ENCODE peak calls at places on chromosomes 12 and 14, in nine cellular contexts. F, E, B, G, Y, I, X, S and N are unnamed samples.

GRCh38 chr12:104618691-104619090 is 161.9 kb downstream of the CHST11 start:
- DNase-seq in F (no peak), I (no peak), E (no peak), B (no peak), Y (no peak), G (no peak), S (no peak), X (no peak), N (no peak)

GRCh38 chr14:88987516-88987915 is 163.1 kb downstream of the TTC8 start:
- DNase-seq in B (no peak), X (no peak), E (no peak), G (no peak), I (peak; percentile 35), F (no peak), S (no peak), Y (no peak), N (no peak)

GRCh38 chr12:109156036-109156435 is 39.6 kb downstream of the ACACB start:
- DNase-seq in S (no peak), F (peak; percentile 50), Y (no peak), B (no peak), I (no peak), G (no peak), E (no peak), X (peak; percentile 31), N (no peak)

GRCh38 chr12:54000105-54000773 is at the start of gene HOXC9:
- DNase-seq in X (peak; percentile 85), E (peak; percentile 74), G (no peak), S (no peak), F (no peak), I (no peak), B (no peak), Y (no peak), N (no peak)

GRCh38 chr12:53451661-53452158 is at the start of gene PCBP2:
- DNase-seq in F (peak; percentile 99), X (peak; percentile 100), I (peak; percentile 99), E (peak; percentile 100), S (peak; percentile 98), B (peak; percentile 100), G (peak; percentile 100), Y (peak; percentile 97), N (peak; percentile 98)

GRCh38 chr12:131408036-131408365 is 302.9 kb upstream of the SFSWAP start:
- DNase-seq in S (no peak), I (no peak), X (no peak), G (no peak), Y (no peak), F (no peak), B (no peak), E (no peak), N (no peak)

GRCh38 chr14:72544615-72545387 is 349.1 kb downstream of the DPF3 start:
- DNase-seq in Y (no peak), E (no peak), B (no peak), I (no peak), S (no peak), X (peak; percentile 91), F (no peak), G (no peak), N (no peak)

GRCh38 chr12:12723147-12723680 is 6.0 kb downstream of the CDKN1B start:
- DNase-seq in B (peak; percentile 37), I (no peak), E (no peak), F (no peak), S (no peak), X (no peak), Y (no peak), G (peak; percentile 32), N (no peak)

DNA sequence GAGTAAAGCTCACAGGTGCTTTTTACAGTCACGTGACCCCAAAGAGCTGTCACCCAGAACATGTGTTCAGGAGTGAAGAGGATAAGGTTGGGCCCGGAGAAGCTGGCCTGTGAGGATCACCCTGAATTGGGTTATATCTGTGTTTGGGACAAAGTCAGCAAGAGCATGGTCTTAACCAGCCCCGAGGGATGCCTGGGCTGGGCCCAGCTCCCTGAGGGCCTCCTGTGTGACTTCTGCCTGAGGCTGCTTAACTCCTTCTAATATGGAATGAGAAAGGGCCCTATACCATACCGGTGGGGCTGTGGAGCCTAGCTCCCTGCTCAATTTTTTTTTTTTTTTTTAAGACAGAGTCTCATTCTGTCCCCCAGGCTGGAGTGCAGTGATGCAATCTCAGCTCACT is 2.5 kb downstream of the CDCA4 start:
- DNase-seq in F (no peak), E (no peak), X (no peak), Y (no peak), G (no peak), B (no peak), S (no peak), I (no peak), N (no peak)
- H3K4me3 ChIP-seq in F (no peak overlapping the region), E (no peak overlapping the region), X (no peak overlapping the region), Y (no peak overlapping the region), G (no peak overlapping the region), B (no peak overlapping the region), S (peak overlapping the region; percentile 88), I (no peak overlapping the region), N (peak overlapping the region; percentile 69)

GRCh38 chr12:46453428-46453827 is 80.9 kb upstream of the SLC38A2 start:
- DNase-seq in I (no peak), F (no peak), Y (no peak), B (no peak), X (no peak), E (no peak), G (no peak), S (no peak), N (no peak)
- H3K4me3 ChIP-seq in I (no peak overlapping the region), F (no peak overlapping the region), Y (no peak overlapping the region), B (no peak overlapping the region), X (no peak overlapping the region), E (no peak overlapping the region), G (no peak overlapping the region), S (no peak overlapping the region), N (no peak overlapping the region)

DNA sequence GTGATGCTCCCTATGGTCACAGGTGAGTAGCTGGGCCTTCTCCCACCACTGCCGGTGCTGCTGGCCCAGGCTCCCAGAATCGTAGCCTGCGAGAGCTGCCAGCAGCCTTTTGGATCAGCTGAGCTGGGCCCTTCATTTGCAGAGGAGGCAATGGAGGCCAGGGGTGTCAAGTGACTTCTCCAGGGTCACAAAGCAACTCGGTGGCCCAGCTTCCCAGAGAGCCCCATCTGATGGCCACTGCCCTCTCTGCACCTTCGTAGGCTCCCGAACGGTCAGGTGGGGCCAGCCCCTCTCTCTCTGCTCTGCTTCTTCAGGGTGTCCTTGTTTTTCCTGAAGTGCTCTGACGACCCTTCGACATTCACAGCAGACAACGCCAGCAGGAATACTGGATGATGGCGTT is 4.6 kb downstream of the KRT80 start:
- DNase-seq in S (no peak), G (no peak), Y (no peak), E (no peak), I (no peak), B (no peak), F (no peak), X (no peak), N (no peak)
- H3K4me3 ChIP-seq in S (no peak overlapping the region), G (no peak overlapping the region), Y (no peak overlapping the region), E (no peak overlapping the region), I (no peak overlapping the region), B (no peak overlapping the region), F (no peak overlapping the region), X (no peak overlapping the region), N (no peak overlapping the region)

DNA sequence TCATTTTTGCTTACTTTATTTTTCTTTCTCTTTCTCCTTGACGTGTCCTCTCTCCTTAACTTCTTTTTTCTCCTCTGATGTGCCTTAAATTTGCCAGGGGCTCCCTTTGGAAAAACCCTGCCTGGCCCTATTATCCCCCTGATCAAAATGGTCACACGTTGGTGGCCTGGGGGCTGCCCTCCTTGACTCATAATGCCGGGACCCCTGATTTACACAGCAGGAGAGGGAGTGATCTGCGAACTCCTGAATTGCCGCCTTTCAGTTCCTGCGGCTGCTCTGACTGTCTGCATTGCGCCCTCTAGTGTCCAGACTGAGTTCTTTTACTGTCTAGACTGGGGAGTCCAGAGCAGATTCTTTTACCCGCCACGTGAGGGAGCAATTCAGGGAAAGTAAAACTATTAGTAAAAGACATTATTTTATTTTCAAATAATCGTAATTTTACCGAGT is 44.8 kb upstream of the GZMB start:
- DNase-seq in I (peak; percentile 82), B (peak; percentile 86), E (peak; percentile 88), X (peak; percentile 90), S (peak; percentile 52), G (peak; percentile 89), F (peak; percentile 84), Y (peak; percentile 63), N (peak; percentile 83)
- H3K4me3 ChIP-seq in I (no peak overlapping the region), B (no peak overlapping the region), E (peak overlapping the region; percentile 74), X (no peak overlapping the region), S (peak overlapping the region; percentile 36), G (no peak overlapping the region), F (peak overlapping the region; percentile 53), Y (peak overlapping the region; percentile 43), N (no peak overlapping the region)

GRCh38 chr12:114274131-114274530 is 131.8 kb downstream of the TBX5 start:
- DNase-seq in I (no peak), B (no peak), G (no peak), X (peak; percentile 6), S (no peak), Y (no peak), E (no peak), F (no peak), N (peak; percentile 61)
- H3K4me3 ChIP-seq in I (no peak overlapping the region), B (no peak overlapping the region), G (no peak overlapping the region), X (no peak overlapping the region), S (no peak overlapping the region), Y (no peak overlapping the region), E (no peak overlapping the region), F (no peak overlapping the region), N (no peak overlapping the region)

GRCh38 chr12:48105867-48106563 is at the start of gene SENP1:
- DNase-seq in X (peak; percentile 98), S (peak; percentile 58), I (peak; percentile 78), Y (peak; percentile 82), G (peak; percentile 94), F (peak; percentile 92), B (peak; percentile 81), E (peak; percentile 94), N (peak; percentile 61)
- H3K4me3 ChIP-seq in X (peak within 1 kb of the TSS; percentile 98), S (peak within 1 kb of the TSS; percentile 94), I (peak within 1 kb of the TSS; percentile 86), Y (peak within 1 kb of the TSS; percentile 99), G (peak within 1 kb of the TSS; percentile 93), F (peak within 1 kb of the TSS; percentile 83), B (peak within 1 kb of the TSS; percentile 83), E (peak within 1 kb of the TSS; percentile 86), N (peak within 1 kb of the TSS; percentile 81)

GRCh38 chr12:55842681-55843429 is at the start of gene MMP19:
- DNase-seq in X (peak; percentile 87), E (peak; percentile 87), I (no peak), F (no peak), S (no peak), Y (no peak), G (peak; percentile 21), B (peak; percentile 82), N (peak; percentile 65)
- H3K4me3 ChIP-seq in X (peak within 1 kb of the TSS; percentile 67), E (peak within 1 kb of the TSS; percentile 77), I (peak within 1 kb of the TSS; percentile 22), F (peak within 1 kb of the TSS; percentile 62), S (no peak within 1 kb of the TSS), Y (peak within 1 kb of the TSS; percentile 48), G (no peak within 1 kb of the TSS), B (peak within 1 kb of the TSS; percentile 59), N (peak within 1 kb of the TSS; percentile 41)